ENCODE peak calls at places on chromosomes 3 and 15, in seven cellular contexts. I is tibial artery, Z is GM06990, V is epithelial cell of proximal tubule, X is Peyer's patch, M is choroid plexus epithelial cell, R is heart left ventricle. O is an unnamed sample.

GRCh38 chr3:197394464-197395321 is 96.3 kb upstream of the DLG1 start:
- DNase-seq in I (peak), Z (peak), V (peak), X (no peak), M (peak), R (peak), O (no peak)

GRCh38 chr3:143988306-143988705 is 16.7 kb downstream of the DIPK2A start:
- DNase-seq in I (no peak), Z (no peak), V (no peak), X (no peak), M (no peak), R (no peak), O (no peak)

GRCh38 chr3:128167973-128168674 is 14.8 kb downstream of the EEFSEC start:
- DNase-seq in I (no peak), Z (no peak), V (no peak), X (no peak), M (peak), R (peak), O (no peak)

GRCh38 chr3:9710174-9710739 is 6.6 kb downstream of the CPNE9 start:
- DNase-seq in I (no peak), Z (no peak), V (no peak), X (no peak), M (no peak), R (no peak), O (no peak)

GRCh38 chr3:159804726-159805410 is 183.8 kb upstream of the IL12A start:
- DNase-seq in I (peak), Z (no peak), V (peak), X (no peak), M (peak), R (peak), O (peak)

GRCh38 chr15:61474796-61475195 is 245.7 kb upstream of the RORA start:
- DNase-seq in I (no peak), Z (no peak), V (no peak), X (no peak), M (peak), R (no peak), O (no peak)

GRCh38 chr3:149736180-149737100 is 15.8 kb downstream of the COMMD2 start:
- DNase-seq in I (no peak), Z (no peak), V (peak), X (no peak), M (peak), R (no peak), O (no peak)

GRCh38 chr3:21464745-21465144 is 286.3 kb downstream of the ZNF385D start:
- DNase-seq in I (no peak), Z (no peak), V (no peak), X (no peak), M (peak), R (no peak), O (peak)

GRCh38 chr3:101720851-101721649 is 3.4 kb upstream of the CEP97 start:
- DNase-seq in I (no peak), Z (peak), V (no peak), X (no peak), M (no peak), R (no peak), O (no peak)

GRCh38 chr3:112002458-112002971 is 3.8 kb downstream of the TAGLN3 start:
- DNase-seq in I (no peak), Z (no peak), V (no peak), X (no peak), M (no peak), R (no peak), O (no peak)

GRCh38 chr3:5006755-5007202 is 27.5 kb downstream of the BHLHE40 start:
- DNase-seq in I (peak), Z (peak), V (no peak), X (peak), M (no peak), R (no peak), O (peak)

GRCh38 chr3:96059301-96059700 is 755.1 kb upstream of the EPHA6 start:
- DNase-seq in I (no peak), Z (no peak), V (no peak), X (no peak), M (no peak), R (no peak), O (no peak)

GRCh38 chr3:1726741-1727140 is 371.9 kb upstream of the CNTN4 start:
- DNase-seq in I (no peak), Z (no peak), V (no peak), X (no peak), M (no peak), R (no peak), O (no peak)

GRCh38 chr3:182967218-182968204 is 12.8 kb downstream of the DCUN1D1 start:
- DNase-seq in I (no peak), Z (peak), V (no peak), X (no peak), M (no peak), R (no peak), O (no peak)

GRCh38 chr15:59436774-59437472 is 1.1 kb upstream of the FAM81A start:
- DNase-seq in I (no peak), Z (no peak), V (no peak), X (no peak), M (peak), R (peak), O (peak)

GRCh38 chr3:8441969-8442559 is 59.6 kb upstream of the LMCD1 start:
- DNase-seq in I (no peak), Z (no peak), V (no peak), X (no peak), M (peak), R (peak), O (no peak)

GRCh38 chr15:60480888-60481287 is 1.9 kb upstream of the ICE2 start:
- DNase-seq in I (no peak), Z (no peak), V (no peak), X (no peak), M (no peak), R (no peak), O (no peak)

GRCh38 chr3:53056442-53056841 is 10.6 kb upstream of the SFMBT1 start:
- DNase-seq in I (no peak), Z (no peak), V (no peak), X (no peak), M (peak), R (no peak), O (peak)

GRCh38 chr3:96869316-96869715 is 54.9 kb downstream of the EPHA6 start:
- DNase-seq in I (no peak), Z (no peak), V (no peak), X (no peak), M (no peak), R (no peak), O (no peak)

GRCh38 chr3:31909455-31909854 is 71.6 kb downstream of the OSBPL10 start:
- DNase-seq in I (no peak), Z (no peak), V (no peak), X (no peak), M (no peak), R (no peak), O (no peak)

GRCh38 chr3:111481551-111481950 is 60.4 kb upstream of the CD96 start:
- DNase-seq in I (no peak), Z (no peak), V (no peak), X (no peak), M (no peak), R (no peak), O (no peak)

GRCh38 chr3:159273608-159274007 is 471.8 kb downstream of the MFSD1 start:
- DNase-seq in I (no peak), Z (no peak), V (no peak), X (no peak), M (peak), R (peak), O (no peak)

GRCh38 chr3:79018671-79019136 is 749.1 kb downstream of the ROBO1 start:
- DNase-seq in I (peak), Z (peak), V (no peak), X (no peak), M (peak), R (peak), O (peak)

GRCh38 chr3:131560795-131561194 is 58.0 kb upstream of the MRPL3 start:
- DNase-seq in I (no peak), Z (no peak), V (no peak), X (no peak), M (no peak), R (no peak), O (no peak)

GRCh38 chr3:45995370-45996192 is at the start of gene FYCO1:
- DNase-seq in I (peak), Z (peak), V (no peak), X (peak), M (peak), R (peak), O (peak)

GRCh38 chr15:30924353-30924752 is 20.6 kb downstream of the FAN1 start:
- DNase-seq in I (no peak), Z (no peak), V (no peak), X (no peak), M (peak), R (no peak), O (no peak)

GRCh38 chr15:63019539-63020109 is 22.9 kb upstream of the TPM1 start:
- DNase-seq in I (no peak), Z (no peak), V (peak), X (no peak), M (peak), R (no peak), O (peak)

GRCh38 chr3:181333394-181333793 is 343.9 kb upstream of the DNAJC19 start:
- DNase-seq in I (no peak), Z (no peak), V (no peak), X (no peak), M (no peak), R (no peak), O (no peak)

GRCh38 chr15:47616876-47617275 is 100.4 kb upstream of the SEMA6D start:
- DNase-seq in I (no peak), Z (no peak), V (no peak), X (no peak), M (no peak), R (no peak), O (no peak)

GRCh38 chr15:92907229-92907628 is 7.1 kb downstream of the CHD2 start:
- DNase-seq in I (no peak), Z (no peak), V (no peak), X (no peak), M (no peak), R (no peak), O (no peak)

GRCh38 chr3:195802795-195803194 is 8.9 kb downstream of the MUC4 start:
- DNase-seq in I (no peak), Z (no peak), V (no peak), X (no peak), M (no peak), R (no peak), O (peak)

GRCh38 chr3:13574083-13574797 is 25.3 kb downstream of the FBLN2 start:
- DNase-seq in I (no peak), Z (no peak), V (no peak), X (no peak), M (peak), R (no peak), O (no peak)

GRCh38 chr15:87207945-87208580 is 1048.5 kb downstream of the NTRK3 start:
- DNase-seq in I (no peak), Z (no peak), V (no peak), X (no peak), M (peak), R (no peak), O (no peak)

GRCh38 chr3:45666729-45667440 is 22.3 kb upstream of the SACM1L start:
- DNase-seq in I (peak), Z (no peak), V (no peak), X (no peak), M (peak), R (peak), O (no peak)

GRCh38 chr3:145422541-145422940 is 738.4 kb downstream of the PLOD2 start:
- DNase-seq in I (no peak), Z (no peak), V (no peak), X (no peak), M (no peak), R (no peak), O (no peak)

GRCh38 chr15:43258781-43259180 is 7.9 kb downstream of the TGM5 start:
- DNase-seq in I (no peak), Z (no peak), V (no peak), X (no peak), M (no peak), R (no peak), O (no peak)

GRCh38 chr15:81254277-81255265 is 57.9 kb downstream of the IL16 start:
- DNase-seq in I (no peak), Z (no peak), V (no peak), X (no peak), M (peak), R (no peak), O (no peak)

GRCh38 chr3:17442332-17443049 is 299.9 kb downstream of the TBC1D5 start:
- DNase-seq in I (no peak), Z (no peak), V (peak), X (no peak), M (peak), R (no peak), O (no peak)

GRCh38 chr15:88619796-88620195 is 1.3 kb upstream of the AEN start:
- DNase-seq in I (no peak), Z (no peak), V (no peak), X (no peak), M (no peak), R (no peak), O (no peak)

GRCh38 chr15:23897091-23897490 is 210.0 kb upstream of the NDN start:
- DNase-seq in I (no peak), Z (no peak), V (no peak), X (no peak), M (no peak), R (no peak), O (no peak)
- H3K4me3 ChIP-seq in I (no peak), Z (no peak), V (no peak), X (no peak), M (no peak), R (no peak), O (peak)

DNA sequence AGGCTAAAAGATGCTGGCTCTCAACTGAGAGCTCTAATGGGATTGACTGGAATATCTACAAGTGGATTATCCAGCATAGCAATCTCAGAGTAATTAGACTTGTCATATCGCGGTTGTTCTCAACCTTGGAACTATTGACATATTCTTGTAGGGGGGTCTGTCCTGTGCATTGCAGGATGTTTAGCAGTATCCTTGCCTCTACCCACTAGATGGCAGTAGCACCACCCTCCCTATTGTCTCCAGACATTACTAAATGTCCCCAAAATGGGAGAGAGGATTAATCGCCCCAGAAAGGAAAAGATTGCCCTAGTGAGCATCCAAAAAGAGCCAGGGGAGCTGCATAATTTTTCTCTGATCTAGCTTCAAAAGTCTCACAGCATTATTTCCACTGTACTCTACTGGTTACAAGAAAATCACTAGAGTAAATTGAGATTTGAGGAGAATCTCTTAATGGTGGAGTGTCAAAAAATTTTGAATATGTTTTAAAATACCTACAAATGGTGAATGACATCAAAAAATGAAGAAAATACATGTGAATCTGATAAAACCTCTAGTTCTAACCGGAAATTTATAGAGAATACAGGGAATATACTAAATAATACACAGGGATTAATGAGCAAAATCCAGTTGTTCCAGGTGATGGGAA is 388.2 kb upstream of the AGTR1 start:
- DNase-seq in I (peak), Z (no peak), V (no peak), X (no peak), M (peak), R (no peak), O (no peak)
- TF ChIP-seq CTCF in I (peak), Z (peak), V (peak), X (no peak), M (peak), R (peak), O (no peak)

GRCh38 chr15:65376767-65377104 is 1.1 kb downstream of the IGDCC3 start:
- DNase-seq in I (no peak), Z (no peak), V (no peak), X (no peak), M (peak), R (no peak), O (no peak)
- H3K4me3 ChIP-seq in I (peak), Z (peak), V (peak), X (peak), M (peak), R (peak), O (peak)

GRCh38 chr3:25592510-25592968 is 72.2 kb downstream of the TOP2B start:
- DNase-seq in I (peak), Z (no peak), V (peak), X (no peak), M (peak), R (peak), O (peak)
- TF ChIP-seq CTCF in I (peak), Z (no peak), V (peak), X (no peak), M (peak), R (peak), O (no peak)

DNA sequence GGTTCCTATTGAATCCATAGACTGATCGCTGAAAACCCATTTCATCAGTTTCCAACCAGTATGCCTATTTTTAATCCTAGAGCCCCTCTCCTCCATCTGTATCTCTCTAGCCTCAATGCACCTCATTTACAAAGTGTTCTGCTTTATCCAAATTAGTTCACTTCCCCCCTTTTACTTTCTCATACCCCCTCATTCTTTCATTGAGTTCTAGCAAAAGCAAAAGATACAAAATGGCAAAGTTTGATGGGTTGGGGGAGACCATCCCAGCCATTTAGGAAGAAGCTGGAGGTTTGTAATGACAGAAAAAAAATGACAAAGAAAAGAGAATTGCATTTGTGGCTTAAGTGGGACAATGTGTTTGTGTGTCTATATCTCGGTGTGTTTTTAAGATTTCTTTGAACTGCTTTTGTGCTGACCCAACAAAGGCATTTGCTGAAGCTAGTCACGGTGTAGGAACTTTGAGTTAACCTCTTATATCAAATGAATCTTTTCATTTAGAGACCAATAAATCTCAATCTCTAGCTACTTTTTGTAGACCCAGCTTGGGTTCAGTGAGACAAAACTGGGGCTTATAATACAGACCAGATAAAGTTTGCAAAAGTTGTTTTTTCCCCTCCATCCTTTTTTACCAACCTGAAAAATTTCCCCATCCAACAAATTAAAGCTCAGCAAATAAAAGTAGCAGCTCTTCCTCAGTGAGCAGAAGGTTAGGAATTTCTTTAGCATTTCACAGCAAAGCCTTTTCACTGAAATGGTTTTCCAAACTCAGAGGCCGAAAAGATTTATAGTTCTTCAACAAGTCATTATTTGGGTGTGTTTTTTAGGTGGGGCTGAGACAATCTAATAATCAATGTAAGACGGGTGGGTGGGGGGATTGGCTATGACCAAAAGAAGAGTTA is 18.8 kb downstream of the NR2F2 start:
- DNase-seq in I (no peak), Z (no peak), V (no peak), X (no peak), M (peak), R (no peak), O (no peak)
- H3K4me3 ChIP-seq in I (peak), Z (no peak), V (no peak), X (no peak), M (no peak), R (no peak), O (no peak)

DNA sequence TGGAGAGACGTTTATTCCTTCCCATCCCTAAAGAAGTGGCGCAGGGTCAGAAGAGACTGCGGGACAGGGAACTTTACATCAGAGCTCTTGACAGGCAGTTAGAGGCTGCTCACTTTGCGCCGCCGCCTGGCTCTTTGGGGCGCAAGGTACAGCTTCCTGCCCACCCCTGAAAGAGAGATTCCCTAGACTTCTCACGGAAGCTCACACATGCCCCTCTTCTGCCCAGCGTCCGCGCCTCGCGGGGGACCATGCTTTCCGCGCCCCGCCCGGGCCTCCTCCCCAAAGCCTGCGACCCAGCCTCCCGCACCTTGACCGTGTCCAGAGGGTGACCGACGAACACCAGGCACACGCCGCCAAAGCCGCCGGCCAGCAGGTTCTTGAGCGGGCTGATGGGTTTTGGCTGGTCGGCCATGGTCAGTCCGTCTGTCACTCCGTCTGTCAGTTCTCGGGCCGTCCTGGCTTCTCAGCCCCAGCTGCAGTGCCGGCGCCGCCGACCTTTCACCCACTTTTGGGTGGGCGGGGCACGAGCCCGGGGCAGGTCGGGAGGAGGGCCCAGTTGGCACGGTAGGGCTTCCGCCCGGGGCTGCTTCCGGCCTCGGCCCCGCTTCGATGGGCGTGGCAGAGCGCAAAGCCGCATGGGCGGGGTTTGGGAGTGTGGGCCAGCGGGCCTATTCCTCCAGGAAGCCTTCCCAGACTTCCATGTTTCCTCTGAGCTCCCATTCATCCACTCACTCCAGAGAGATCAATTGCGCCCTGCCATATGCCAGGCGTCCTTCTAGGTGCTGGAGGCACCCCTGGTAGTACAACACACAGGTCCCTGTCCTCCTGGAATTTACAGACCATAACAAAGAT is at the start of gene SLC25A20:
- DNase-seq in I (peak), Z (peak), V (no peak), X (peak), M (peak), R (peak), O (peak)
- TF ChIP-seq CTCF in I (no peak), Z (peak), V (no peak), X (no peak), M (peak), R (peak), O (no peak)

GRCh38 chr15:72183781-72184164 is 13.8 kb downstream of the GRAMD2A start:
- DNase-seq in I (no peak), Z (no peak), V (no peak), X (no peak), M (no peak), R (no peak), O (no peak)
- H3K4me3 ChIP-seq in I (peak), Z (no peak), V (peak), X (no peak), M (peak), R (peak), O (peak)

GRCh38 chr3:48989796-48990635 is at the start of gene P4HTM:
- DNase-seq in I (peak), Z (peak), V (no peak), X (peak), M (peak), R (peak), O (peak)
- TF ChIP-seq CTCF in I (peak), Z (peak), V (peak), X (no peak), M (peak), R (peak), O (peak)

GRCh38 chr3:172595648-172596393 is 72.6 kb upstream of the TNFSF10 start:
- DNase-seq in I (no peak), Z (peak), V (peak), X (peak), M (peak), R (peak), O (no peak)
- H3K4me3 ChIP-seq in I (peak), Z (peak), V (peak), X (no peak), M (peak), R (peak), O (peak)

O was measured in sigmoid colon.